ENCODE peak calls at places on chromosomes 3 and 15, in six cellular contexts. K, Q, Y, R, E and P are unnamed samples.

GRCh38 chr3:185631108-185631507 is 45.0 kb downstream of the SENP2 start:
- DNase-seq in R (no peak), K (no peak), Q (no peak), E (peak), Y (no peak), P (no peak)

GRCh38 chr3:50068134-50068533 is 20.6 kb upstream of the RBM5 start:
- DNase-seq in K (no peak), Y (no peak), Q (no peak), R (no peak), E (no peak), P (no peak)

GRCh38 chr3:52845691-52846426 is 11.0 kb upstream of the MUSTN1 start:
- DNase-seq in R (no peak), Y (peak), E (no peak), K (no peak), Q (peak), P (no peak)

GRCh38 chr3:17041009-17041408 is 156.3 kb downstream of the PLCL2 start:
- DNase-seq in R (no peak), Q (no peak), K (no peak), Y (no peak), E (no peak), P (no peak)

GRCh38 chr3:101850327-101851048 is 1.2 kb downstream of the NFKBIZ start:
- DNase-seq in Q (no peak), E (no peak), Y (peak), R (no peak), K (no peak), P (peak)

GRCh38 chr3:33115024-33115768 is 1.4 kb downstream of the CRTAP start:
- DNase-seq in R (no peak), K (no peak), Q (peak), Y (peak), E (peak), P (peak)

GRCh38 chr3:66419053-66419440 is 81.8 kb downstream of the LRIG1 start:
- DNase-seq in E (no peak), Y (no peak), K (no peak), Q (no peak), R (no peak), P (no peak)

GRCh38 chr3:133745981-133746721 is at the start of gene TF:
- DNase-seq in K (no peak), Q (peak), E (no peak), R (no peak), Y (no peak), P (no peak)

GRCh38 chr15:87752250-87752951 is 504.1 kb downstream of the NTRK3 start:
- DNase-seq in R (no peak), K (no peak), Q (no peak), Y (no peak), E (peak), P (peak)

GRCh38 chr3:10883478-10884234 is 67.6 kb downstream of the SLC6A11 start:
- DNase-seq in R (peak), K (no peak), Q (peak), Y (peak), E (peak), P (peak)

GRCh38 chr3:141060287-141060686 is 9.1 kb downstream of the SPSB4 start:
- DNase-seq in E (no peak), K (no peak), Q (no peak), R (no peak), Y (no peak), P (no peak)

GRCh38 chr3:114274929-114275328 is 18.9 kb upstream of the TIGIT start:
- DNase-seq in K (no peak), E (peak), Q (no peak), Y (no peak), R (no peak), P (peak)

GRCh38 chr3:183377307-183377959 is 51.0 kb downstream of the MCF2L2 start:
- DNase-seq in E (peak), K (no peak), Q (no peak), Y (no peak), R (no peak), P (peak)

GRCh38 chr15:93087825-93088199 is 1.2 kb downstream of the RGMA start:
- DNase-seq in E (peak), K (peak), Y (peak), Q (peak), R (peak), P (peak)

GRCh38 chr3:38968403-38968802 is 83.3 kb downstream of the SCN11A start:
- DNase-seq in R (no peak), Y (no peak), Q (no peak), K (no peak), E (no peak), P (no peak)

GRCh38 chr3:25495304-25495703 is 67.2 kb downstream of the RARB start:
- DNase-seq in K (no peak), R (no peak), E (no peak), Y (no peak), Q (no peak), P (no peak)

GRCh38 chr3:64889991-64890390 is 202.2 kb upstream of the ADAMTS9 start:
- DNase-seq in E (no peak), Y (no peak), K (no peak), Q (no peak), R (no peak), P (no peak)

GRCh38 chr3:100726706-100727105 is 17.4 kb downstream of the TFG start:
- DNase-seq in K (no peak), Q (no peak), Y (no peak), E (no peak), R (no peak), P (no peak)

GRCh38 chr3:127151992-127152391 is 40.9 kb upstream of the PRR23E start:
- DNase-seq in K (no peak), Y (no peak), Q (no peak), R (no peak), E (no peak), P (no peak)

GRCh38 chr15:40737048-40737447 is 18.0 kb downstream of the RMDN3 start:
- DNase-seq in R (no peak), E (no peak), Y (no peak), Q (no peak), K (no peak), P (no peak)

GRCh38 chr3:128357538-128357937 is 109.2 kb downstream of the DNAJB8 start:
- DNase-seq in Y (no peak), R (no peak), K (no peak), Q (no peak), E (no peak), P (no peak)

DNA sequence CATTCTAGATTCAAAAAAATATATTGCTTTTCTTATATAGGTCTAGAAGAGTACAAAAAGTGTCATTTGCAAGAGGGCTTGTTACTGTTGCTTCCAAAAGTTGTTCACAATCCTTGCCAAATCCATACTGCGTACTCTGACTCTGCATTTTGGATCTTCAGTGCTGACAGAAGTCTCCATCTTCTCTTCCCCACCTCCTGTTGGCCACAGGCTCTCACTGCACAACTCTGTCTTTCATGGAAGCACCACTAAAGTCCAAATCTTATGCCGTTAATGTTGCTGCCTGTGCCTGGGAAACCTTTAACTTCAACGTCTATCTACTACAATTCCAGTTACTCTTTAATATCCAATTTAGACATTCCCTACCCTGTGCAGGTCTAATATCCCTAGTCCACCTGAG is 419.9 kb downstream of the NR2F2 start:
- DNase-seq in Q (no peak), Y (no peak), E (no peak), R (no peak), K (no peak), P (no peak)
- TF ChIP-seq CTCF in Q (no peak), Y (no peak), E (no peak), R (peak), K (no peak), P (no peak)

GRCh38 chr15:88920186-88920891 is 7.2 kb upstream of the MFGE8 start:
- DNase-seq in R (no peak), Q (no peak), Y (no peak), K (no peak), E (peak), P (peak)
- TF ChIP-seq CTCF in R (no peak), Q (no peak), Y (no peak), K (no peak), E (no peak), P (no peak)

GRCh38 chr15:29127506-29128430 is 141.9 kb downstream of the NSMCE3 start:
- DNase-seq in R (no peak), Y (no peak), K (no peak), E (no peak), Q (no peak), P (no peak)
- TF ChIP-seq CTCF in R (no peak), Y (no peak), K (no peak), E (no peak), Q (no peak), P (no peak)

GRCh38 chr15:84817461-84818081 is 415 bp downstream of the ALPK3 start:
- DNase-seq in K (no peak), Q (no peak), R (peak), Y (no peak), E (no peak), P (no peak)

GRCh38 chr15:84819291-84819768 is 2.2 kb downstream of the ALPK3 start:
- DNase-seq in Q (no peak), E (no peak), R (no peak), K (no peak), Y (no peak), P (no peak)

GRCh38 chr15:84819791-84820190 is 2.6 kb downstream of the ALPK3 start:
- DNase-seq in Q (no peak), E (no peak), R (no peak), K (no peak), Y (no peak), P (no peak)

GRCh38 chr15:84816694-84817460 is at the start of gene ALPK3:
- DNase-seq in R (peak), E (no peak), Q (peak), Y (no peak), K (no peak), P (no peak)

GRCh38 chr15:84818221-84819131 is 1.3 kb downstream of the ALPK3 start:
- DNase-seq in R (peak), Y (peak), Q (no peak), K (no peak), E (peak), P (peak)
- TF ChIP-seq CTCF in R (no peak), Y (no peak), Q (no peak), K (no peak), E (no peak), P (no peak)

DNA sequence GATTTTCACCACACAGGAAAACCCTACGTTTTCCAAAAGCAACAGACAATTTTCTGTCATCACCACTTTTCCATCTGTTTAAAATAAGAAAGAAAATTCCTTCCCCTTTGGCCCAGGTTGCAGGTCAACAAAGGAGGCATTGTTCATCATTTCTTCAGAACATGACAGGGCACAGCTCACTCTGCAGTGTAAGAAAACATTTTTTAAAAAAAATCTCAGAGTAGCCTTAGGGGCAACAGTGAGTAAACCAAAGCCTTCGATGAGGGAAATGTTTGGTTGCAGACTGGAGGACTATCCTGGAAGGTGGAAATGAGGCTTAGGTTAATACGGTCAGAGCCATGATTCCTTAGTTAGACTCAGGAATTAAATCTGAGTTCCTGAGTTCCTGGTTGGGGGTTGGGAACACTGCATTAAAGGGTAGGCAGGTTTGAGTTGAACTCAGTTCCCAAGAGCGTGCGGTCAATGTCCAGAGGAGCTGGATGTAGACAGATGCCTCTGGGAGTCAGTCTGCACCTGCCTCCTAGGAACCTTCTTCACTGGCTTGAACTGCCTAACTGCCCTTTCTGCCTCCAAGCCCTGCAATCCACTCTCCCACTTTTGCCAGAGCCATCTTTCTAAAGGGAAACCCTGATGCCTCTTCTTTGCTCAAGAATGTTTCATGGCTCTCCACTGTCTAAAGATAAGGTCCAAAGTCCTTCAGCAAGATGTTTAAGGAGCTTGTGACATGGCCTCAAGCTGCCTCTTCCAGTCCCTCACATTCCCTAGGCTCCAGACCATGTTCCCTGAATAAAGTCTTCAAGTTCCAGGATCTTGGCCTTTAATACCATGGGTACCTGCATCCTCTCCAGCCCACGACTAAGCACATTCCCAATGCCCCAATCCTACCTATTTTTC is 3.2 kb upstream of the HES1 start:
- DNase-seq in E (peak), Y (no peak), K (no peak), Q (no peak), R (no peak), P (peak)
- TF ChIP-seq CTCF in E (no peak), Y (no peak), K (no peak), Q (no peak), R (no peak), P (no peak)

DNA sequence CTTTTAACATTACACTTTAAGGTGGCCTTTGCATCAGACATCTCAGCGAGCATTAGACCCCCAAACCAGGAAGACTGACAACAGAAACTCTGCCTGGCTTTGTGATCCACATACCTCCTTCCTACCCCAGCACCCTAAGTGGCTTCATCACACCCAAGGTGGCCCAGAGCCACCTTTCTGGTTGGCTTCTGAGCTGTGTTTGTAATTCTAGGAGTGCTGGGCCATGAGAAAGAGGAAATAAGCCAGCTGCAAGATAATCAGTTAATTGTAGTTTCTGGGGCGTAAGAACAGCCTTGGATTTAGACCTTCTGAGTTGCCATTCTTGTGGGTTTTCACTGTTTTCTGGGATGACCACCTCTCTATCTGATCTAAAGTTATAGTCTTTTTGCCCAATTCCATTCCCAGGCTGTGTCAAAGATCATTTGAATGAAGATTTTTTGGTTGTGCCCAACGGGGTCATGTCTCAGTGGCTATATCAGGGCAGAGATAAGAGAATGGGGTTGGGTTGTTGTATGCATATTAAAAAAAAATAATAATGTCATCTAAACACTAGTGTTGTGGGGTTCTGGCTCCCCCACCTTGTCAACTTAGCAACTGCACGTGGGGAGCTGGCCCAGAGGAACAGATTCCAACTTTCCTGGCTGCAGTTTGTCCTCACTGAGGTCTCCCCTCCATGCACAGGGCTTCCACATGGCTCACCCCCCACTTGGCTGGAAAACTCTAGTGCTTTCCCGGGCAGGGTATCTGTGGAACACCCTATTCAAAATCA is 234.8 kb upstream of the WNT5A start:
- DNase-seq in R (peak), K (no peak), Y (peak), Q (peak), E (peak), P (peak)
- TF ChIP-seq CTCF in R (peak), K (peak), Y (peak), Q (no peak), E (peak), P (peak)

DNA sequence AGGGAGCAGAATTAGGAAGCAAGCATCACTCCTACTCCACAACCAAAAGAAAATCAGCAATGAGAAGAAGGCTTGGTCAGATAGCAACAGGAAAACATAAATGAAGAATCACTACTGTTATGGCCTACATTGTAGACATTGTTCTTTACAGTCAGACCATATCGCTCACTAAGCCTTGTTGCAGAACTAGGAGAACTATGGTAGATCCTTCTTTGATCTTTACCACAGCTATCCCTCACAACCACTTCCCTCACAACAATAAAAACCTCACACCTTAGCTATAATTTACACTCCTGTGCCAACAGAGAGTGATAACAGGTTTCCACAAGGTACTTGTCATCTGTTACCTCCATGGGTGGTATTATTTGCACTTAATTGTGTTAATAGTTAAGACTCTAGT is 126.6 kb downstream of the WDR76 start:
- DNase-seq in R (no peak), Y (no peak), K (no peak), Q (no peak), E (no peak), P (no peak)
- TF ChIP-seq CTCF in R (no peak), Y (no peak), K (no peak), Q (no peak), E (no peak), P (no peak)

GRCh38 chr3:44525060-44525459 is 29.9 kb upstream of the ZKSCAN7 start:
- DNase-seq in Q (no peak), R (no peak), K (no peak), Y (no peak), E (no peak), P (no peak)

GRCh38 chr3:44530957-44531356 is 24.0 kb upstream of the ZKSCAN7 start:
- DNase-seq in E (no peak), R (no peak), K (no peak), Y (no peak), Q (no peak), P (no peak)

GRCh38 chr3:44529927-44530326 is 25.1 kb upstream of the ZKSCAN7 start:
- DNase-seq in E (peak), R (no peak), Q (peak), K (no peak), Y (peak), P (no peak)
- TF ChIP-seq CTCF in E (peak), R (peak), Q (no peak), K (peak), Y (peak), P (no peak)

GRCh38 chr3:160001154-160001760 is 12.6 kb downstream of the IL12A start:
- DNase-seq in E (no peak), Q (no peak), R (no peak), Y (no peak), K (no peak), P (no peak)

GRCh38 chr3:160006282-160007163 is 17.9 kb downstream of the IL12A start:
- DNase-seq in K (peak), E (peak), R (peak), Q (peak), Y (peak), P (peak)

GRCh38 chr3:160001850-160002623 is 13.4 kb downstream of the IL12A start:
- DNase-seq in R (no peak), E (peak), Y (no peak), Q (no peak), K (no peak), P (no peak)

GRCh38 chr3:160005004-160005403 is 16.4 kb downstream of the IL12A start:
- DNase-seq in Q (no peak), Y (no peak), E (no peak), K (no peak), R (no peak), P (no peak)

GRCh38 chr3:160003520-160004128 is 15.0 kb downstream of the IL12A start:
- DNase-seq in K (peak), R (peak), Q (peak), Y (peak), E (peak), P (peak)
- TF ChIP-seq CTCF in K (peak), R (peak), Q (peak), Y (peak), E (peak), P (peak)